ENCODE peak calls at places on chromosomes 7 and 10, in nine cellular contexts. B is lower lobe of right lung; T is gastrocnemius medialis; X is IMR-90; L is iPS DF 6.9; Z is CD8-positive, alpha-beta T cell; J is stomach; Y is AG04449; A is A549. R is an unnamed sample.

GRCh38 chr10:7671121-7671520 is 4.4 kb upstream of the ITIH5 start:
- DNase-seq in X (no peak), T (no peak), Y (no peak), J (no peak), A (no peak), Z (no peak), B (no peak), L (no peak), R (no peak)

GRCh38 chr7:16822029-16822428 is 17.2 kb upstream of the AGR2 start:
- DNase-seq in J (no peak), B (no peak), A (peak), T (no peak), Y (no peak), Z (no peak), X (no peak), L (no peak), R (no peak)

GRCh38 chr10:110901954-110902819 is 16.8 kb downstream of the BBIP1 start:
- DNase-seq in Z (no peak), A (peak), L (no peak), Y (no peak), X (peak), B (no peak), J (no peak), T (no peak), R (no peak)

GRCh38 chr10:2895616-2896196 is 171.6 kb upstream of the PFKP start:
- DNase-seq in Y (no peak), T (no peak), A (no peak), B (no peak), X (no peak), J (no peak), Z (no peak), L (no peak), R (no peak)

GRCh38 chr10:26739087-26739631 is 41.7 kb downstream of the PDSS1 start:
- DNase-seq in Y (no peak), J (no peak), X (no peak), L (no peak), T (no peak), A (no peak), Z (no peak), B (no peak), R (no peak)

GRCh38 chr7:110664798-110665197 is 426.1 kb upstream of the LRRN3 start:
- DNase-seq in Y (no peak), L (no peak), A (no peak), Z (no peak), B (no peak), J (no peak), X (no peak), T (no peak), R (peak)

GRCh38 chr10:61051356-61051755 is 107.4 kb upstream of the RHOBTB1 start:
- DNase-seq in B (no peak), T (no peak), X (no peak), J (no peak), L (no peak), Y (no peak), A (no peak), Z (no peak), R (no peak)

GRCh38 chr10:86876748-86877147 is 80.7 kb downstream of the MMRN2 start:
- DNase-seq in Y (peak), J (no peak), T (no peak), Z (no peak), A (no peak), L (no peak), B (no peak), X (peak), R (peak)

GRCh38 chr7:17545348-17545747 is 246.9 kb downstream of the AHR start:
- DNase-seq in A (no peak), T (no peak), J (no peak), Z (no peak), L (no peak), X (no peak), Y (no peak), B (no peak), R (no peak)

GRCh38 chr7:24728503-24729364 is 28.5 kb downstream of the GSDME start:
- DNase-seq in Y (no peak), A (no peak), J (no peak), B (no peak), T (no peak), X (peak), Z (no peak), L (no peak), R (no peak)

GRCh38 chr7:126780993-126781392 is 471.7 kb downstream of the GRM8 start:
- DNase-seq in A (no peak), T (no peak), L (no peak), B (no peak), Y (no peak), X (no peak), J (no peak), Z (no peak), R (no peak)

GRCh38 chr7:28166982-28167715 is 13.4 kb downstream of the JAZF1 start:
- DNase-seq in L (no peak), T (no peak), B (no peak), A (no peak), Z (no peak), X (peak), Y (no peak), J (no peak), R (no peak)

GRCh38 chr7:134740364-134740763 is 39.1 kb upstream of the CALD1 start:
- DNase-seq in X (no peak), J (no peak), Z (no peak), L (no peak), Y (no peak), T (no peak), B (no peak), A (no peak), R (no peak)

GRCh38 chr10:57338823-57339558 is 928.7 kb downstream of the IPMK start:
- DNase-seq in Z (no peak), L (peak), A (peak), Y (peak), J (no peak), X (peak), T (no peak), B (no peak), R (peak)

GRCh38 chr7:132116369-132116768 is 459.9 kb downstream of the PLXNA4 start:
- DNase-seq in X (peak), Z (no peak), J (no peak), Y (no peak), B (no peak), L (no peak), A (peak), T (no peak), R (no peak)

GRCh38 chr10:114042895-114043531 is 653 bp upstream of the ADRB1 start:
- DNase-seq in A (peak), Z (no peak), L (peak), X (peak), B (peak), T (no peak), J (peak), Y (no peak), R (no peak)

GRCh38 chr7:26449175-26450165 is 157.8 kb downstream of the SNX10 start:
- DNase-seq in J (no peak), A (peak), L (no peak), X (peak), B (no peak), Y (no peak), T (no peak), Z (no peak), R (no peak)

GRCh38 chr10:96025566-96025965 is 17.8 kb upstream of the CCNJ start:
- DNase-seq in B (no peak), Y (no peak), J (no peak), L (no peak), A (peak), Z (no peak), X (peak), T (no peak), R (no peak)

GRCh38 chr10:122021421-122021820 is 32.5 kb downstream of the TACC2 start:
- DNase-seq in X (peak), A (no peak), Z (no peak), J (peak), Y (no peak), B (no peak), L (no peak), T (no peak), R (peak)

GRCh38 chr7:47482013-47482761 is 99.7 kb downstream of the TNS3 start:
- DNase-seq in B (no peak), L (no peak), Z (no peak), Y (peak), J (no peak), A (no peak), X (peak), T (peak), R (peak)

GRCh38 chr10:115861455-115861854 is 411.6 kb downstream of the GFRA1 start:
- DNase-seq in T (no peak), L (no peak), J (no peak), Y (no peak), A (no peak), X (no peak), Z (no peak), B (no peak), R (no peak)

GRCh38 chr10:94122247-94122646 is 128.5 kb downstream of the PLCE1 start:
- DNase-seq in B (no peak), L (no peak), X (peak), T (no peak), Y (no peak), A (no peak), J (no peak), Z (no peak), R (no peak)

GRCh38 chr10:29876008-29876555 is 183.3 kb downstream of the JCAD start:
- DNase-seq in Y (no peak), Z (no peak), J (no peak), L (no peak), T (no peak), X (no peak), A (no peak), B (no peak), R (no peak)

GRCh38 chr7:44538798-44539668 is 2.1 kb downstream of the NPC1L1 start:
- DNase-seq in B (no peak), A (no peak), Z (no peak), Y (no peak), X (no peak), T (no peak), J (no peak), L (no peak), R (no peak)
- H3K4me3 ChIP-seq in B (no peak), A (no peak), Z (no peak), Y (no peak), X (no peak), T (no peak), J (no peak), L (no peak), R (no peak)

DNA sequence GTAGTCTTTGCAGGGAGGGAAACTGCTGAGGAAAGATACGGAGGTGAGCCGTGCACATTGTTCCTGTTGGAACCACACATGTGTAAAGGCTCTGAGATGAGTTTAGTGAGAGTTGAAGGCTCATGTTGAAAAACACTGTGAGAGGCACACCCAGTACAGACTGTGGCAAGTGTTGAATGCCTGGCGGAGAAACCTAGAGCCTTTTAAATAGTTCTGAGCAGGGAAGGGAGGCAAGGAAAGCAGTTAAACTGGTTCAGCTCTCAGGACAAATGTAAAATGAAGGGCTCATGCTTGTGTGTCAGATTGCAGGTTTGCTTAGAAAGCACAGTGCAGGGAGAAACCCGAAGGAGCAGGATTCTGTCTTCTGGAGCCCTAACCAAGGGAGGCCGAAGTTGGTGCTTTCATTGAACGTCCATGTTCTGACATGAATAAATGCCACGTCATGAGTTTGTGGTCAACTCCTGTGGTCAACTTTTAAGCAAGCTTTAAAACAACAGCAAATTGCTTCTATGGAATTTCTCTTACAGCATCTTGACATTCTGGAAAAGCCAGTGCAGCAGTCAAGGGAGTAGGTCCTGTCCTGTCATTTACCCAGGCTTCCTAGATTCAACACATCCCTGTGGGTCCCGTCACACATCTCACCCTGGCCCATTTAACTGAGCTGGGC is 650.9 kb upstream of the GALNT17 start:
- DNase-seq in Y (no peak), T (no peak), B (no peak), X (no peak), Z (no peak), A (no peak), J (no peak), L (no peak), R (no peak)
- H3K4me3 ChIP-seq in Y (no peak), T (no peak), B (no peak), X (no peak), Z (no peak), A (no peak), J (no peak), L (no peak), R (no peak)

GRCh38 chr10:100483876-100484666 is 21.3 kb downstream of the WNT8B start:
- DNase-seq in Y (no peak), X (no peak), T (no peak), J (no peak), L (no peak), B (no peak), A (no peak), Z (no peak), R (no peak)

GRCh38 chr10:100482834-100483185 is 20.0 kb downstream of the WNT8B start:
- DNase-seq in A (no peak), L (no peak), Y (no peak), X (no peak), B (no peak), T (no peak), Z (no peak), J (no peak), R (no peak)

GRCh38 chr10:100482181-100482833 is 19.5 kb downstream of the WNT8B start:
- DNase-seq in A (peak), X (peak), T (peak), J (peak), B (peak), L (peak), Y (no peak), Z (peak), R (peak)

GRCh38 chr10:100480002-100480401 is 17.2 kb downstream of the WNT8B start:
- DNase-seq in Y (no peak), T (no peak), X (no peak), L (no peak), Z (no peak), J (no peak), A (no peak), B (no peak), R (no peak)

DNA sequence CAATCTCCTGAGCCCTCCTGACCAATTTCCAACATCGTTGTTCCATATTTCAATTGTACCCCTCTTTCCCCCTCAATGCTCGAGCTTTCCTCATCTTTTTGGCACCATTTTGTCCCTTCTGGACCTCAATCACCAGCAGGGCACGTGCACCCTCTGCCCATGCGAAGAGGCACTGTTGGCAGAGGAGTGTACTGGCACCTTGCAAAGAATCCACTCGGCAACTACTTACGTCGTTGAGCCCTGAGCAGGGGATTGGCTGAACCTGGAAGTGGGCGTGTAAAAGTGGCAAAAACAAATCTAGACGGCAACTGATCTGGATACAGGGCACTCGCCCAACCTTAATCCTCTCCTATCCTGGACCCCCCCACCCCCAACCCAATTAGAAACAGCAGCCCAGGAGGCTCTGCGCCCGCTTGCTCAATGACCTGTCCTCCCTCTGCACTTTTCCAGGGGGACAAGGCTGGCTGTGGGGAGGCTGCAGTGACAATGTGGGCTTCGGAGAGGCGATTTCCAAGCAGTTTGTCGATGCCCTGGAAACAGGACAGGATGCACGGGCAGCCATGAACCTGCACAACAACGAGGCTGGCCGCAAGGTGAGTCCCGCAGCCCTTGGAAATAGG is 18.8 kb downstream of the WNT8B start:
- DNase-seq in B (peak), Y (no peak), L (peak), Z (peak), A (peak), T (peak), J (peak), X (peak), R (peak)
- H3K4me3 ChIP-seq in B (peak), Y (peak), L (peak), Z (peak), A (peak), T (peak), J (peak), X (peak), R (peak)

GRCh38 chr7:150739045-150739432 is 1.8 kb downstream of the GIMAP5 start:
- DNase-seq in A (no peak), Y (no peak), T (no peak), X (no peak), Z (no peak), B (no peak), L (no peak), J (no peak), R (no peak)
- H3K4me3 ChIP-seq in A (no peak), Y (no peak), T (peak), X (no peak), Z (peak), B (peak), L (no peak), J (peak), R (no peak)

DNA sequence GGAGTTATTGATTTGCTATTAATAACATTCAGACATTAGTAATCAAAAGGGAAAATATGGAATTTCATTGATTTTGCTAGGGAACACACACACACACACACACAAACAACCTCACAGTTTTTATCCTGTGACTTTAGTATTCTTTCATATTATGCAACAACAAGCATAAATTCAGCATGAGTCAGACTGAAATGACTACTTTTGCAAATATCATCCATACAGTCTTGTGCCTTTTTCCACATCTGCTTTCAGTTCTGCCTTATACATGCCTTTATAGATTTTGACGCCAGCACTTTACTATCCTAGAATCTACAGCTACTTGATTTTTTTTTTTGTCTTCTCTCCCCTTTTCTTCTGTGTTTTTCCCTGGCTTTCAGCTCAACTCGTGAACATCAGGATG is 975.8 kb upstream of the LRRTM3 start:
- DNase-seq in X (no peak), L (no peak), A (peak), Y (no peak), Z (no peak), J (no peak), B (no peak), T (no peak), R (no peak)
- H3K4me3 ChIP-seq in X (no peak), L (no peak), A (no peak), Y (no peak), Z (no peak), J (no peak), B (no peak), T (no peak), R (no peak)

DNA sequence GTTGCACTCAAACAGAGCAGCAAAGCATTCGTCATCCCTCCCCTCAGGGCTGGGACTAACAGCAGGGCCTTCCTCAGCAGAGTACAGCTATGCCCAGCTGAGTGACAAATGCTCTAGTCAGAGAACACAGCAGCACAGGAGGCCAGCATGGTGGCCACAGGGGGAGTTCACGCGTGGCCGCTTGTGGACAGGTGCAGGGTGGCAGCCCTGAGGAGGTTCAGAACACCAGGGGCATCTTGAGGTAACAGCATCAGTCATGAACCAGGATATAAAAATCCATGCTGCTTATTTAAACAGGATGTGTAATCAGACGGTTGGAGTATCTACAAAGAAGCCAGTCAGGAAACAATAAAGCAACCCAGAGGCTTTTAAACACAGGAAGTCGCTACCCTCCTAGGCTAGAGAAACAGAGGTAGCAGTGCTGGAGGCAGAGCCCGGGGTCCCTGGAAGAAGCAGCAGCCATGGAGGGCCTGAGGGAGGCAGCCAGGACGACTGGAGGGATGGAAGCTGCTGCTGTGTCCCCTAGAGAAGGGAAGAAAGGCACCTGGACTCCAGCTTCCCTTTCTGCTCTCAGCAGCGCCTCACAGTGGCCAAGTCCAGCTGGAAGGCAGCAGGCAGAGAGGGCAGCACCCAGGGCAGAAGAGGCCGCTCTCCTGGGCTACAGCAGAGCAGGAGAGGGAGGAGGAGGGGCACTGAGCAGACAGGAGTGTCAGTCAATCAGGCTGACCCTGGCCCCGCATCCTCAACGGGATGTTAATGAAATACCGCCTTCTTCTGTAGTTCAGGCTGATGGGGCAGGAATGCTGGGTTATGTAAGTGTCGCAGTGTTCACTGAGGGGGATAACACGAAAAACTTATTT is 70.8 kb upstream of the UCN3 start:
- DNase-seq in J (peak), A (peak), X (peak), L (peak), B (peak), T (no peak), Y (no peak), Z (no peak), R (no peak)
- H3K4me3 ChIP-seq in J (no peak), A (no peak), X (no peak), L (no peak), B (no peak), T (no peak), Y (no peak), Z (peak), R (no peak)

DNA sequence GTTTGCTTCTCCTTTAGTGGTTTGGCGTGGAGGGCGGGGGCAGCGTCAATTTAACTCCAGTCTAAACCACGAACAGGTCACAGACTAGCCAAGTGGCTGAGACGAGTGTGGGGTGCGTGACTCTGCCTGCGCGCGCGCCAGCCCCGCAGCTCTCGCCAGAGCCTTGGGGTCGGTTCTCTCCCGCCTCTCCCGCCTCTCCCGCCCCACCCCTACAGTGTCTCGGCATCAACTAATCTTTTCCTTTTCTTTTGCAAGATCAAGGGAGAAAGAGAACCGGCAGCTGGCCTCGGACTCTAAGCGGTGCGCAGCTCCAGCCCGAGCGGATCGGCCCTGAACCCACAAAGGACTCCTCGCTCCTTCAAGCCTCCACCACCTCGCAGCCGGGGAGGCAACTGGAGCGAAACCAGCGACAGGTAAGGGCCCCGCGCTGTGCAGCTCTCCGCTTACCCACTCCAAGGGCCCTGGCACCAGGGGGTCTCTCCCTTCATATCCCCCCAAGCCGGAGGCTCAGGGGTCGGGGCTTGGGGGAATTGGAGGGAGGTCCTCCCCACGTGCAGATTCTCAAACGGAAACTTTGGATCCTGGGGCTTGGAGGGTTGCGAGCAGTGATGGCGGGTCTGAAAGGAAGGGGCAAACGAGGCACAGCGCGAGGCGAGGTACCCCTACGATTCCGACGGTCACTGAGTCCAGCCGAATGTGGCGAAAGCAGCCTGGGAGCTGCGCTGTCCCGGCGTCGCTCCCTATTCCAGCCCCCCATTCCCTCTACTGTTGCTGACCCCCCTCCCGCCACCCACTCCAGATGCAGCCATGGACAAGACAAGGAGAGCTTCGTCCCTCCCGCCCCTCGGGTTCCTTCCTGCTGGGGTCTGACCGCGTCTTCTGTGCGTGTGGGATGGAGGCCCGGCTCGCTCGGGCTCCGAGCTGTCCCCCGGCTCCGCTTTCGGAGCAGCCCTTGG is 832 bp downstream of the CHRM2 start:
- DNase-seq in A (no peak), Y (no peak), T (no peak), J (no peak), X (peak), B (peak), L (no peak), Z (no peak), R (no peak)
- H3K4me3 ChIP-seq in A (no peak), Y (peak), T (no peak), J (peak), X (peak), B (peak), L (peak), Z (no peak), R (peak)